ENCODE peak calls at places on chromosomes 16 and 17, in ten cellular contexts. G is AG20443; Y is AG04450; K is amygdala; C is EL; D is stimulated activated CD4-positive, alpha-beta T cell treated with anti-CD3 and anti-CD28 coated beads, Interleukin-1b, Interleukin-23, amount 100 ng/mL, for 1 hour; U is stimulated activated CD8-positive, alpha-beta memory T cell treated with anti-CD3 and anti-CD28 coated beads, Interleukin-2, amount 100 ng/mL, for 1 hour; E is ovary; M is omental fat pad; F is pons. X is an unnamed sample.

GRCh38 chr17:7318121-7318860 is 3.1 kb upstream of the GPS2 start:
- DNase-seq in F (no peak), E (peak; percentile 28), C (no peak), G (no peak), U (no peak), Y (no peak), K (no peak), M (no peak), D (no peak), X (no peak)

GRCh38 chr16:85082553-85083050 is 29.7 kb downstream of the CIBAR2 start:
- DNase-seq in G (no peak), K (no peak), C (no peak), Y (no peak), D (no peak), M (no peak), F (no peak), E (no peak), U (no peak), X (no peak)

GRCh38 chr17:66865151-66865550 is 30.2 kb downstream of the CACNG5 start:
- DNase-seq in D (no peak), F (no peak), C (peak; percentile 8), U (no peak), E (no peak), M (no peak), G (no peak), Y (no peak), K (no peak), X (no peak)

GRCh38 chr16:50531359-50531758 is 16.8 kb upstream of the NKD1 start:
- DNase-seq in G (no peak), U (no peak), M (no peak), C (no peak), F (no peak), D (no peak), E (no peak), Y (no peak), K (no peak), X (no peak)

GRCh38 chr16:87657621-87658192 is 55.4 kb downstream of the JPH3 start:
- DNase-seq in U (no peak), C (peak; percentile 21), D (no peak), K (no peak), G (no peak), M (no peak), E (no peak), F (no peak), Y (no peak), X (no peak)

GRCh38 chr16:73350707-73351452 is 303.0 kb upstream of the ZFHX3 start:
- DNase-seq in M (no peak), D (no peak), C (no peak), E (no peak), Y (no peak), G (no peak), U (no peak), F (no peak), K (no peak), X (no peak)

GRCh38 chr17:43360739-43361498 is 37.9 kb upstream of the ARL4D start:
- DNase-seq in C (peak; percentile 100), U (peak; percentile 87), E (peak; percentile 86), M (peak; percentile 47), K (peak; percentile 87), D (peak; percentile 65), F (peak; percentile 96), G (peak; percentile 86), Y (peak; percentile 98), X (no peak)

GRCh38 chr16:23786964-23787571 is 32.2 kb downstream of the CHP2 start:
- DNase-seq in K (no peak), U (no peak), C (no peak), E (no peak), G (no peak), D (no peak), Y (no peak), M (no peak), F (no peak), X (no peak)

GRCh38 chr17:74391771-74392170 is 24.5 kb downstream of the GPR142 start:
- DNase-seq in U (no peak), G (no peak), F (no peak), E (no peak), Y (no peak), K (no peak), C (no peak), M (no peak), D (no peak), X (no peak)

X was measured in frontal cortex.